ENCODE peak calls at places on chromosomes 7 and 10, in ten cellular contexts. One of them, this sample, is unnamed.

GRCh38 chr7:543790-544527 is 24.3 kb upstream of the PDGFA start:
- DNase-seq in left ventricle myocardium inferior: no peak
- DNase-seq in WTC11: no peak
- DNase-seq in cardiac fibroblast: no peak
- DNase-seq in sigmoid colon: no peak
- DNase-seq in neural crest cell: no peak
- DNase-seq in suprapubic skin: no peak
- DNase-seq in kidney: peak
- DNase-seq in GM12878: no peak
- DNase-seq in astrocyte: no peak
- DNase-seq in this sample: peak

GRCh38 chr10:127977368-127978009 is 70.6 kb downstream of the PTPRE start:
- DNase-seq in left ventricle myocardium inferior: peak
- DNase-seq in WTC11: no peak
- DNase-seq in cardiac fibroblast: peak
- DNase-seq in sigmoid colon: peak
- DNase-seq in neural crest cell: peak
- DNase-seq in suprapubic skin: peak
- DNase-seq in kidney: peak
- DNase-seq in GM12878: no peak
- DNase-seq in astrocyte: peak
- DNase-seq in this sample: no peak

GRCh38 chr7:157568071-157568784 is 231.4 kb downstream of the DNAJB6 start:
- DNase-seq in left ventricle myocardium inferior: no peak
- DNase-seq in WTC11: no peak
- DNase-seq in cardiac fibroblast: no peak
- DNase-seq in sigmoid colon: peak
- DNase-seq in neural crest cell: no peak
- DNase-seq in suprapubic skin: no peak
- DNase-seq in kidney: peak
- DNase-seq in GM12878: no peak
- DNase-seq in astrocyte: no peak
- DNase-seq in this sample: peak

GRCh38 chr7:106269263-106269961 is 15.4 kb downstream of the NAMPT start:
- DNase-seq in left ventricle myocardium inferior: no peak
- DNase-seq in WTC11: no peak
- DNase-seq in cardiac fibroblast: no peak
- DNase-seq in sigmoid colon: no peak
- DNase-seq in neural crest cell: no peak
- DNase-seq in suprapubic skin: no peak
- DNase-seq in kidney: no peak
- DNase-seq in GM12878: no peak
- DNase-seq in astrocyte: no peak
- DNase-seq in this sample: no peak

GRCh38 chr10:3887885-3888476 is 103.0 kb upstream of the KLF6 start:
- DNase-seq in left ventricle myocardium inferior: no peak
- DNase-seq in WTC11: peak
- DNase-seq in cardiac fibroblast: peak
- DNase-seq in sigmoid colon: peak
- DNase-seq in neural crest cell: no peak
- DNase-seq in suprapubic skin: peak
- DNase-seq in kidney: no peak
- DNase-seq in GM12878: peak
- DNase-seq in astrocyte: peak
- DNase-seq in this sample: no peak

GRCh38 chr7:133853706-133854276 is 273.3 kb upstream of the LRGUK start:
- DNase-seq in left ventricle myocardium inferior: no peak
- DNase-seq in WTC11: peak
- DNase-seq in cardiac fibroblast: peak
- DNase-seq in sigmoid colon: no peak
- DNase-seq in neural crest cell: no peak
- DNase-seq in suprapubic skin: no peak
- DNase-seq in kidney: no peak
- DNase-seq in GM12878: peak
- DNase-seq in astrocyte: peak
- DNase-seq in this sample: no peak

GRCh38 chr7:159118220-159118595 is 26.5 kb downstream of the VIPR2 start:
- DNase-seq in left ventricle myocardium inferior: no peak
- DNase-seq in WTC11: no peak
- DNase-seq in cardiac fibroblast: no peak
- DNase-seq in sigmoid colon: no peak
- DNase-seq in neural crest cell: no peak
- DNase-seq in suprapubic skin: no peak
- DNase-seq in kidney: peak
- DNase-seq in GM12878: no peak
- DNase-seq in astrocyte: no peak
- DNase-seq in this sample: no peak

GRCh38 chr7:47451851-47452205 is 130.1 kb downstream of the TNS3 start:
- DNase-seq in left ventricle myocardium inferior: no peak
- DNase-seq in WTC11: no peak
- DNase-seq in cardiac fibroblast: no peak
- DNase-seq in sigmoid colon: no peak
- DNase-seq in neural crest cell: no peak
- DNase-seq in suprapubic skin: no peak
- DNase-seq in kidney: no peak
- DNase-seq in GM12878: no peak
- DNase-seq in astrocyte: peak
- DNase-seq in this sample: no peak

GRCh38 chr10:10256860-10257259 is 760.8 kb upstream of the CELF2 start:
- DNase-seq in left ventricle myocardium inferior: no peak
- DNase-seq in WTC11: no peak
- DNase-seq in cardiac fibroblast: no peak
- DNase-seq in sigmoid colon: no peak
- DNase-seq in neural crest cell: no peak
- DNase-seq in suprapubic skin: no peak
- DNase-seq in kidney: no peak
- DNase-seq in GM12878: no peak
- DNase-seq in astrocyte: no peak
- DNase-seq in this sample: no peak

GRCh38 chr7:28069788-28070187 is 110.8 kb downstream of the JAZF1 start:
- DNase-seq in left ventricle myocardium inferior: peak
- DNase-seq in WTC11: no peak
- DNase-seq in cardiac fibroblast: peak
- DNase-seq in sigmoid colon: peak
- DNase-seq in neural crest cell: no peak
- DNase-seq in suprapubic skin: peak
- DNase-seq in kidney: no peak
- DNase-seq in GM12878: no peak
- DNase-seq in astrocyte: peak
- DNase-seq in this sample: no peak

GRCh38 chr7:101972627-101973026 is 155.2 kb downstream of the CUX1 start:
- DNase-seq in left ventricle myocardium inferior: no peak
- DNase-seq in WTC11: no peak
- DNase-seq in cardiac fibroblast: no peak
- DNase-seq in sigmoid colon: no peak
- DNase-seq in neural crest cell: no peak
- DNase-seq in suprapubic skin: no peak
- DNase-seq in kidney: no peak
- DNase-seq in GM12878: no peak
- DNase-seq in astrocyte: no peak
- DNase-seq in this sample: no peak

GRCh38 chr10:108443636-108444035 is 1279.1 kb upstream of the SORCS1 start:
- DNase-seq in left ventricle myocardium inferior: no peak
- DNase-seq in WTC11: no peak
- DNase-seq in cardiac fibroblast: no peak
- DNase-seq in sigmoid colon: no peak
- DNase-seq in neural crest cell: no peak
- DNase-seq in suprapubic skin: no peak
- DNase-seq in kidney: no peak
- DNase-seq in GM12878: no peak
- DNase-seq in astrocyte: no peak
- DNase-seq in this sample: no peak

GRCh38 chr10:108434818-108435217 is 1270.3 kb upstream of the SORCS1 start:
- DNase-seq in left ventricle myocardium inferior: no peak
- DNase-seq in WTC11: no peak
- DNase-seq in cardiac fibroblast: no peak
- DNase-seq in sigmoid colon: no peak
- DNase-seq in neural crest cell: no peak
- DNase-seq in suprapubic skin: no peak
- DNase-seq in kidney: no peak
- DNase-seq in GM12878: no peak
- DNase-seq in astrocyte: no peak
- DNase-seq in this sample: no peak

DNA sequence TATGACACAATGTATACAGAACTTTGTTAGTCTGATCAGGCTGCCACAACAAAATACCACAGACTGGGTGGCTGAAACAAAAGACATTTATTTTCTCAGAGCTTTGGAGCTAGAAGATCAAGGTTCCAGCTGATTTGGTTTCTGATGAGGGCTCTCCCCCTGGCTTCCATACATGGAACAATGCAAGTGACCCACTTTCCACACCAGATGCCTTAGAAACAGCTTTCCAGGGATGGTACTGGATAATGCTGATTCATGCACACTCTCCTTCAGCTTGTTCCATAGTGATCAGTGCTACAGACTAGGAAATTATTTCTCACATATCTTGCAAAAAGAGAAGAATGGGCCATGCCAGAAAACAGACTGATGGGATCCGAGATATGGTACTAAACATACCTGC is 1274.9 kb upstream of the SORCS1 start:
- DNase-seq in left ventricle myocardium inferior: no peak
- DNase-seq in WTC11: no peak
- DNase-seq in cardiac fibroblast: peak
- DNase-seq in sigmoid colon: no peak
- DNase-seq in neural crest cell: no peak
- DNase-seq in suprapubic skin: no peak
- DNase-seq in kidney: no peak
- DNase-seq in GM12878: no peak
- DNase-seq in astrocyte: no peak
- DNase-seq in this sample: no peak
- TF ChIP-seq CTCF in left ventricle myocardium inferior: no peak
- TF ChIP-seq CTCF in WTC11: no peak
- TF ChIP-seq CTCF in cardiac fibroblast: no peak
- TF ChIP-seq CTCF in sigmoid colon: no peak
- TF ChIP-seq CTCF in neural crest cell: no peak
- TF ChIP-seq CTCF in suprapubic skin: no peak
- TF ChIP-seq CTCF in kidney: no peak
- TF ChIP-seq CTCF in GM12878: no peak
- TF ChIP-seq CTCF in astrocyte: no peak
- TF ChIP-seq CTCF in this sample: no peak

GRCh38 chr10:21959998-21960397 is 43.5 kb downstream of the DNAJC1 start:
- DNase-seq in left ventricle myocardium inferior: no peak
- DNase-seq in WTC11: no peak
- DNase-seq in cardiac fibroblast: no peak
- DNase-seq in sigmoid colon: no peak
- DNase-seq in neural crest cell: no peak
- DNase-seq in suprapubic skin: no peak
- DNase-seq in kidney: no peak
- DNase-seq in GM12878: no peak
- DNase-seq in astrocyte: no peak
- DNase-seq in this sample: no peak
- TF ChIP-seq CTCF in left ventricle myocardium inferior: no peak
- TF ChIP-seq CTCF in WTC11: no peak
- TF ChIP-seq CTCF in cardiac fibroblast: no peak
- TF ChIP-seq CTCF in sigmoid colon: peak
- TF ChIP-seq CTCF in neural crest cell: peak
- TF ChIP-seq CTCF in suprapubic skin: no peak
- TF ChIP-seq CTCF in kidney: no peak
- TF ChIP-seq CTCF in GM12878: no peak
- TF ChIP-seq CTCF in astrocyte: no peak
- TF ChIP-seq CTCF in this sample: peak

GRCh38 chr7:25995216-25995615 is 156.8 kb upstream of the NFE2L3 start:
- DNase-seq in left ventricle myocardium inferior: no peak
- DNase-seq in WTC11: no peak
- DNase-seq in cardiac fibroblast: no peak
- DNase-seq in sigmoid colon: no peak
- DNase-seq in neural crest cell: no peak
- DNase-seq in suprapubic skin: no peak
- DNase-seq in kidney: no peak
- DNase-seq in GM12878: no peak
- DNase-seq in astrocyte: no peak
- DNase-seq in this sample: no peak

GRCh38 chr7:26001662-26002244 is 150.2 kb upstream of the NFE2L3 start:
- DNase-seq in left ventricle myocardium inferior: no peak
- DNase-seq in WTC11: no peak
- DNase-seq in cardiac fibroblast: no peak
- DNase-seq in sigmoid colon: no peak
- DNase-seq in neural crest cell: no peak
- DNase-seq in suprapubic skin: no peak
- DNase-seq in kidney: no peak
- DNase-seq in GM12878: no peak
- DNase-seq in astrocyte: no peak
- DNase-seq in this sample: no peak

GRCh38 chr7:25998499-25998898 is 153.5 kb upstream of the NFE2L3 start:
- DNase-seq in left ventricle myocardium inferior: no peak
- DNase-seq in WTC11: no peak
- DNase-seq in cardiac fibroblast: no peak
- DNase-seq in sigmoid colon: no peak
- DNase-seq in neural crest cell: no peak
- DNase-seq in suprapubic skin: no peak
- DNase-seq in kidney: no peak
- DNase-seq in GM12878: no peak
- DNase-seq in astrocyte: no peak
- DNase-seq in this sample: no peak

GRCh38 chr7:25994433-25994988 is 157.5 kb upstream of the NFE2L3 start:
- DNase-seq in left ventricle myocardium inferior: no peak
- DNase-seq in WTC11: no peak
- DNase-seq in cardiac fibroblast: no peak
- DNase-seq in sigmoid colon: no peak
- DNase-seq in neural crest cell: no peak
- DNase-seq in suprapubic skin: no peak
- DNase-seq in kidney: no peak
- DNase-seq in GM12878: no peak
- DNase-seq in astrocyte: no peak
- DNase-seq in this sample: no peak

GRCh38 chr7:25995893-25996529 is 156.0 kb upstream of the NFE2L3 start:
- DNase-seq in left ventricle myocardium inferior: no peak
- DNase-seq in WTC11: no peak
- DNase-seq in cardiac fibroblast: no peak
- DNase-seq in sigmoid colon: no peak
- DNase-seq in neural crest cell: no peak
- DNase-seq in suprapubic skin: no peak
- DNase-seq in kidney: no peak
- DNase-seq in GM12878: no peak
- DNase-seq in astrocyte: no peak
- DNase-seq in this sample: no peak
- TF ChIP-seq CTCF in left ventricle myocardium inferior: no peak
- TF ChIP-seq CTCF in WTC11: no peak
- TF ChIP-seq CTCF in cardiac fibroblast: no peak
- TF ChIP-seq CTCF in sigmoid colon: no peak
- TF ChIP-seq CTCF in neural crest cell: no peak
- TF ChIP-seq CTCF in suprapubic skin: no peak
- TF ChIP-seq CTCF in kidney: no peak
- TF ChIP-seq CTCF in GM12878: no peak
- TF ChIP-seq CTCF in astrocyte: no peak
- TF ChIP-seq CTCF in this sample: no peak

DNA sequence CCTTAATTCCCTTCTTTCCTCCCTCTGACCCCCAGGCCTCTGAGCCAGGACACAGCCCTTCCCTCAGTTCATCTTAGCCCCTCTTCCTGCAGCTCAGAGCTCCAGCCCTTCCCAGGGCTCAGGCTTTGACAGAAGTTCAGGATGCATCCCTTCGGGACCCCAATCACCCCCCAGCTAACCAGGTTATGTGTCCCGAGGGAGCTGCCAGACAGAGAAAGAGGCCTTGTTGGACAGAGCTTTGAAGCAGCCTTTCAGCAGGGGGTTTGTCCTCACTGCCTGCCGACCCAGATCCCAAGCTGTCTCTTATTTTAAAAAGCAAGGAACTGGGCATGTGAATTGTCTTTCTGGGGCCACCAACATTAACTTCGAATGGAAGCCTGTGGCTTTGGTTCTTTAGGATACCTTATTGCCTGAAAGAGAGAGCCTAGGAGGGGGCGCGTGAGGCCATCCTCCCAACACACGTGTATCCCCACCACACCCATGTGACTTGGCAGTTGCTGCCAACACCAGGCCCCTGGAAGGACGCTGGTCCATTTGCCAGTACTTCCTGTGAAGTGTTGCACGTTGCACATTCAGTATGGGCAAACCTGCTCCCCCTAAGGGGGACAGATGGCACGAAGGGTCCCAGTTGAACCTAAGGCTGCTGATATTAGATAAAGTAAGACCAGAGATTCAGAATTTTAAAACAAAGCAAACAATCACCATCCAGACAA is 859 bp downstream of the CCDC136 start:
- DNase-seq in left ventricle myocardium inferior: peak
- DNase-seq in WTC11: no peak
- DNase-seq in cardiac fibroblast: no peak
- DNase-seq in sigmoid colon: peak
- DNase-seq in neural crest cell: no peak
- DNase-seq in suprapubic skin: peak
- DNase-seq in kidney: no peak
- DNase-seq in GM12878: no peak
- DNase-seq in astrocyte: no peak
- DNase-seq in this sample: no peak
- TF ChIP-seq CTCF in left ventricle myocardium inferior: no peak
- TF ChIP-seq CTCF in WTC11: no peak
- TF ChIP-seq CTCF in cardiac fibroblast: no peak
- TF ChIP-seq CTCF in sigmoid colon: no peak
- TF ChIP-seq CTCF in neural crest cell: no peak
- TF ChIP-seq CTCF in suprapubic skin: no peak
- TF ChIP-seq CTCF in kidney: no peak
- TF ChIP-seq CTCF in GM12878: no peak
- TF ChIP-seq CTCF in astrocyte: no peak
- TF ChIP-seq CTCF in this sample: no peak